ENCODE peak calls at places on chromosomes 2 and 18, in seven cellular contexts. P is H1, E is mesendoderm, H is IMR-90, M is neuronal stem cell, W is trophoblast cell, T is mesenchymal stem cell. G is an unnamed sample. For H3K27me3, the result is how much of the 10 kb centered on the place peaks cover.

GRCh38 chr2:136131484-136131960 is 13.6 kb upstream of the CXCR4 start:
- DNase-seq in P (no peak), E (no peak), H (no peak), M (no peak), W (no peak), T (no peak), G (no peak)

GRCh38 chr18:12429556-12429955 is 21.8 kb downstream of the PRELID3A start:
- DNase-seq in P (no peak), E (no peak), H (no peak), M (no peak), W (no peak), T (no peak), G (no peak)

GRCh38 chr2:153986488-153987229 is 114.9 kb downstream of the GALNT13 start:
- DNase-seq in P (no peak), E (peak), H (no peak), M (peak), W (no peak), T (peak), G (no peak)

GRCh38 chr2:158893057-158893456 is 75.4 kb upstream of the TANC1 start:
- DNase-seq in P (no peak), E (no peak), H (peak), M (no peak), W (no peak), T (no peak), G (no peak)

GRCh38 chr2:135585586-135585985 is 54.3 kb downstream of the R3HDM1 start:
- DNase-seq in P (no peak), E (peak), H (peak), M (no peak), W (no peak), T (peak), G (no peak)

GRCh38 chr2:83017366-83018090 is 1441.6 kb downstream of the SUCLG1 start:
- DNase-seq in P (no peak), E (no peak), H (no peak), M (no peak), W (no peak), T (no peak), G (no peak)

GRCh38 chr2:162221064-162221463 is 22.2 kb downstream of the FAP start:
- DNase-seq in P (peak), E (peak), H (peak), M (peak), W (peak), T (peak), G (peak)

GRCh38 chr2:35391736-35392442 is 963.7 kb upstream of the CRIM1 start:
- DNase-seq in P (no peak), E (no peak), H (no peak), M (no peak), W (no peak), T (no peak), G (no peak)

GRCh38 chr2:197803033-197803444 is 1.4 kb upstream of the PLCL1 start:
- DNase-seq in P (no peak), E (peak), H (peak), M (no peak), W (peak), T (peak), G (no peak)

GRCh38 chr2:195741191-195741590 is 84.2 kb downstream of the SLC39A10 start:
- DNase-seq in P (no peak), E (no peak), H (no peak), M (no peak), W (no peak), T (no peak), G (no peak)

GRCh38 chr2:165698621-165698946 is 95.5 kb downstream of the GALNT3 start:
- DNase-seq in P (peak), E (peak), H (peak), M (peak), W (peak), T (peak), G (peak)

GRCh38 chr2:23426284-23426905 is 41.4 kb downstream of the KLHL29 start:
- DNase-seq in P (peak), E (no peak), H (peak), M (no peak), W (peak), T (peak), G (peak)

GRCh38 chr2:118539290-118539689 is 308.2 kb downstream of the EN1 start:
- DNase-seq in P (peak), E (peak), H (peak), M (no peak), W (no peak), T (no peak), G (peak)

GRCh38 chr2:157261199-157261782 is 3.8 kb downstream of the GALNT5 start:
- DNase-seq in P (no peak), E (peak), H (peak), M (no peak), W (peak), T (peak), G (no peak)

GRCh38 chr2:16268301-16269000 is 328.1 kb downstream of the MYCN start:
- DNase-seq in P (no peak), E (no peak), H (no peak), M (no peak), W (no peak), T (no peak), G (no peak)

GRCh38 chr2:152646775-152647174 is 70.5 kb downstream of the PRPF40A start:
- DNase-seq in P (no peak), E (peak), H (peak), M (no peak), W (peak), T (peak), G (no peak)

GRCh38 chr2:119240311-119241204 is 16.9 kb downstream of the STEAP3 start:
- DNase-seq in P (no peak), E (peak), H (peak), M (no peak), W (peak), T (peak), G (peak)

GRCh38 chr18:42412896-42413295 is 457.9 kb downstream of the PIK3C3 start:
- DNase-seq in P (no peak), E (peak), H (no peak), M (no peak), W (no peak), T (peak), G (no peak)

GRCh38 chr2:218569661-218570500 is 1.2 kb downstream of the CNOT9 start:
- DNase-seq in P (no peak), E (peak), H (peak), M (peak), W (no peak), T (peak), G (no peak)

GRCh38 chr2:160751021-160751420 is 257.4 kb upstream of the RBMS1 start:
- DNase-seq in P (no peak), E (no peak), H (peak), M (no peak), W (no peak), T (peak), G (no peak)

GRCh38 chr2:223396993-223397392 is 205.2 kb downstream of the SCG2 start:
- DNase-seq in P (no peak), E (no peak), H (no peak), M (no peak), W (no peak), T (no peak), G (no peak)

GRCh38 chr2:221750317-221750716 is 178.2 kb upstream of the EPHA4 start:
- DNase-seq in P (no peak), E (no peak), H (peak), M (no peak), W (no peak), T (peak), G (no peak)

GRCh38 chr2:2266699-2267449 is 64.2 kb downstream of the MYT1L start:
- DNase-seq in P (no peak), E (no peak), H (no peak), M (no peak), W (no peak), T (no peak), G (no peak)
- H2BK120ac ChIP-seq in P (no peak), E (no peak), H (no peak), M (no peak), W (no peak), T (no peak), G (no peak)

GRCh38 chr2:44994377-44994776 is 14.9 kb downstream of the SIX2 start:
- DNase-seq in P (no peak), E (no peak), H (no peak), M (no peak), W (no peak), T (no peak), G (no peak)

GRCh38 chr2:44999540-44999939 is 9.7 kb downstream of the SIX2 start:
- DNase-seq in P (no peak), E (no peak), H (no peak), M (no peak), W (no peak), T (no peak), G (no peak)

GRCh38 chr2:45000341-45000901 is 8.8 kb downstream of the SIX2 start:
- DNase-seq in P (no peak), E (peak), H (no peak), M (no peak), W (no peak), T (no peak), G (peak)

GRCh38 chr2:44997948-44998347 is 11.3 kb downstream of the SIX2 start:
- DNase-seq in P (no peak), E (peak), H (no peak), M (no peak), W (no peak), T (no peak), G (no peak)

DNA sequence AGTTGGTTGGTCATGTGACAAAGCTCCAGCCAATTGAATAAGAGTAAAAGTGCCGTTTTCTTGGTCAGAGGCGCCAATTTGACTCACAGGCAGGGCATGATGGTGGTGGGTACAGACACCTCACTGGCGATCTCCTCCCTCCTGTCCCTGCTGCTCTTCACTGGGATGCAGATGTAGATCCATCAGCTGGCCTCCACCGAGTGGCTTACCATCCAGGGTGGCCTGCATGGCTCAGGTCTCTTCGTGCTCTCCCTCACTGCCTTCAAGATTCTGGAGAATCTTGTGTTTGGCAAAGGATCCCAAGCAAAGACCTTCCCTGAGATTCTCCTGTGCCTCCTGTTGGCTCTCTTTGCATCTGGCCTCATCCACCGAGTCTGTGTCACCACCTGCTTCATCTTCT is 12.9 kb downstream of the SIX2 start:
- DNase-seq in P (no peak), E (no peak), H (no peak), M (no peak), W (no peak), T (no peak), G (no peak)
- H3K27me3 ChIP-seq in P (under half), E (under half), H (half or more), M (under half), W (under half), T (under half), G (under half)

DNA sequence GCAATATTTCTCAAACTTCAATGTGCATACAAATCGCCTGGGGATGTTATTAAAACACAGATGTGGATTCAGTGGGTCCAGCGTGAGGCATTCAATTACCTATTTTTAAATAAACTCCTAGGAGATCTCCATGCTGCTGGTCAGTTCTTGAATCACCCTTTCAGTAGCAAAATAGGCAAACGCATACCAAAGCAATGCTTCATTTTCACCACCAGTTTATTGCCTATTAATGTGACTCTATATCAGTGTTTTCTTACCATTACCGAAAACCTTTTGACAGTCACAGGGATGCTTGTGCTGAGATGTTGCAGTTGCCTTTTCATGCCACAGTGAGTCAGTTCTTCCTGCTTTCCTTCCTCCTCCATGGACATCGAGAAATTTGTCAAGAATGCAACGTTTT is 530.6 kb downstream of the CBLN2 start:
- DNase-seq in P (no peak), E (peak), H (no peak), M (no peak), W (no peak), T (no peak), G (no peak)
- H2BK120ac ChIP-seq in P (no peak), E (no peak), H (no peak), M (no peak), W (no peak), T (no peak), G (no peak)

GRCh38 chr2:20668470-20668869 is 1.5 kb downstream of the GDF7 start:
- DNase-seq in P (no peak), E (no peak), H (no peak), M (no peak), W (no peak), T (no peak), G (no peak)

GRCh38 chr2:20671036-20671735 is 4.2 kb downstream of the GDF7 start:
- DNase-seq in P (peak), E (peak), H (no peak), M (no peak), W (no peak), T (no peak), G (peak)

GRCh38 chr2:20668871-20669475 is 2.0 kb downstream of the GDF7 start:
- DNase-seq in P (no peak), E (no peak), H (no peak), M (no peak), W (no peak), T (no peak), G (no peak)

GRCh38 chr2:20670315-20671035 is 3.5 kb downstream of the GDF7 start:
- DNase-seq in P (peak), E (peak), H (no peak), M (no peak), W (no peak), T (no peak), G (peak)

GRCh38 chr2:20669609-20670314 is 2.8 kb downstream of the GDF7 start:
- DNase-seq in P (peak), E (no peak), H (no peak), M (no peak), W (no peak), T (no peak), G (peak)
- H3K27me3 ChIP-seq in P (half or more), E (half or more), H (half or more), M (half or more), W (half or more), T (under half), G (half or more)

G was measured in H9.